ENCODE peak calls at places on chromosome 6, in nine cellular contexts. H is HCT116, R is suprapubic skin, E is vagina, M is SK-N-SH, P is K562, U is Panc1, Z is HL-60, I is spleen. Y is an unnamed sample.

GRCh38 chr6:122712093-122712863 is 67.2 kb upstream of the FABP7 start:
- DNase-seq in H (no peak), R (no peak), E (no peak), M (no peak), P (peak), U (no peak), Z (no peak), I (no peak), Y (no peak)

GRCh38 chr6:36235309-36235708 is 34.6 kb upstream of the PNPLA1 start:
- DNase-seq in H (no peak), R (no peak), E (no peak), M (no peak), P (no peak), U (no peak), Z (no peak), I (no peak), Y (no peak)

GRCh38 chr6:131225127-131225526 is 89.9 kb downstream of the AKAP7 start:
- DNase-seq in H (no peak), R (no peak), E (no peak), M (no peak), P (no peak), U (no peak), Z (no peak), I (no peak), Y (no peak)

GRCh38 chr6:140590641-140591040 is 1216.2 kb upstream of the CITED2 start:
- DNase-seq in H (no peak), R (no peak), E (no peak), M (no peak), P (no peak), U (no peak), Z (no peak), I (no peak), Y (no peak)

GRCh38 chr6:161273356-161273751 is 507 bp downstream of the AGPAT4 start:
- DNase-seq in H (peak), R (no peak), E (no peak), M (peak), P (no peak), U (no peak), Z (no peak), I (no peak), Y (no peak)

GRCh38 chr6:115969930-115970273 is 90.8 kb downstream of the FRK start:
- DNase-seq in H (no peak), R (no peak), E (no peak), M (no peak), P (no peak), U (no peak), Z (no peak), I (no peak), Y (no peak)

GRCh38 chr6:144405173-144405572 is 120.0 kb downstream of the UTRN start:
- DNase-seq in H (no peak), R (no peak), E (no peak), M (no peak), P (no peak), U (no peak), Z (no peak), I (no peak), Y (no peak)

GRCh38 chr6:28496099-28496779 is 19.4 kb downstream of the GPX6 start:
- DNase-seq in H (peak), R (no peak), E (no peak), M (no peak), P (no peak), U (no peak), Z (no peak), I (no peak), Y (no peak)

GRCh38 chr6:100062621-100063020 is 68.6 kb upstream of the MCHR2 start:
- DNase-seq in H (no peak), R (no peak), E (no peak), M (no peak), P (no peak), U (no peak), Z (no peak), I (no peak), Y (no peak)

GRCh38 chr6:43629104-43629504 is at the start of gene GTPBP2:
- DNase-seq in H (peak), R (peak), E (peak), M (peak), P (peak), U (peak), Z (peak), I (peak), Y (peak)

GRCh38 chr6:38239719-38240451 is 399.8 kb downstream of the BTBD9 start:
- DNase-seq in H (no peak), R (no peak), E (no peak), M (no peak), P (no peak), U (no peak), Z (no peak), I (no peak), Y (no peak)

GRCh38 chr6:142935553-142936517 is 9.1 kb downstream of the HIVEP2 start:
- DNase-seq in H (no peak), R (no peak), E (no peak), M (no peak), P (no peak), U (no peak), Z (no peak), I (peak), Y (peak)

GRCh38 chr6:153231048-153231635 is 100.1 kb upstream of the RGS17 start:
- DNase-seq in H (peak), R (no peak), E (no peak), M (peak), P (no peak), U (peak), Z (peak), I (no peak), Y (no peak)

GRCh38 chr6:149660028-149660427 is 11.5 kb upstream of the KATNA1 start:
- DNase-seq in H (no peak), R (no peak), E (no peak), M (no peak), P (no peak), U (no peak), Z (no peak), I (no peak), Y (no peak)
- TF ChIP-seq POLR2AphosphoS5 in H (no peak), R (no peak), E (no peak), M (no peak), P (no peak), U (no peak), Z (no peak), I (no peak), Y (no peak)

GRCh38 chr6:137487947-137488735 is 6.1 kb downstream of the OLIG3 start:
- DNase-seq in H (no peak), R (no peak), E (no peak), M (peak), P (no peak), U (no peak), Z (no peak), I (no peak), Y (no peak)
- H3K4me3 ChIP-seq in H (no peak), R (peak), E (no peak), M (no peak), P (no peak), U (no peak), Z (peak), I (peak), Y (no peak)

GRCh38 chr6:16282370-16282769 is 44.0 kb downstream of the GMPR start:
- DNase-seq in H (no peak), R (no peak), E (no peak), M (no peak), P (no peak), U (no peak), Z (no peak), I (no peak), Y (no peak)
- H3K27ac ChIP-seq in H (no peak), R (no peak), E (no peak), M (no peak), P (no peak), U (no peak), Z (no peak), I (no peak), Y (no peak)

GRCh38 chr6:125519367-125519766 is 217.6 kb upstream of the HDDC2 start:
- DNase-seq in H (no peak), R (no peak), E (no peak), M (no peak), P (no peak), U (no peak), Z (no peak), I (no peak), Y (no peak)
- TF ChIP-seq POLR2AphosphoS5 in H (no peak), R (no peak), E (no peak), M (no peak), P (no peak), U (no peak), Z (no peak), I (no peak), Y (no peak)

GRCh38 chr6:2961971-2962370 is 9.4 kb downstream of the SERPINB6 start:
- DNase-seq in H (no peak), R (peak), E (no peak), M (no peak), P (peak), U (no peak), Z (no peak), I (no peak), Y (peak)
- H3K4me3 ChIP-seq in H (no peak), R (no peak), E (no peak), M (no peak), P (no peak), U (no peak), Z (no peak), I (peak), Y (no peak)

GRCh38 chr6:18028332-18028731 is 40.9 kb upstream of the KIF13A start:
- DNase-seq in H (no peak), R (no peak), E (no peak), M (no peak), P (no peak), U (no peak), Z (no peak), I (no peak), Y (no peak)
- H3K27ac ChIP-seq in H (no peak), R (peak), E (no peak), M (no peak), P (no peak), U (no peak), Z (no peak), I (no peak), Y (no peak)

DNA sequence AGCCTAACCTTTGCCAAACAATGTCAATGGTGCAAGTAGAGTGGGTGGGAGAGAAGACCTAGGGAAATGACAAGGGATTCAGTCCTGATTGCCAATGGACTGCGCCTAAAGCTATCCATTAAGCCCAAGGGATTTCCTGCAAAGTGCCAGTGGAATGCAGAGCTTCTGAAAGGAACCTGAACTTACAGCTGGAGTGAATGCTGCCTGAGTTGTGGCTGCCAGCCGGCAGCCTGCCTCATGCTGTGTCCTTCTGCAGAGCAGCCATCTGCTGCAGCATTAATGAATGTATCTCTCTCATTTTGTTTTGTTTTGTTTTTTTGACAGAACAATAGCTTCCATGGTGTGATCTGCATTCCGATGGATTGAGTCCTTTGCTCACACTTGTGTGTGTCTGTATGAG is 44.7 kb downstream of the SLC35F1 start:
- DNase-seq in H (no peak), R (no peak), E (no peak), M (no peak), P (no peak), U (no peak), Z (no peak), I (no peak), Y (peak)
- TF ChIP-seq POLR2AphosphoS5 in H (no peak), R (no peak), E (no peak), M (no peak), P (no peak), U (no peak), Z (no peak), I (no peak), Y (no peak)

GRCh38 chr6:31838968-31839367 is 11.4 kb downstream of the HSPA1B start:
- DNase-seq in H (no peak), R (no peak), E (no peak), M (no peak), P (no peak), U (no peak), Z (no peak), I (no peak), Y (no peak)
- H3K4me3 ChIP-seq in H (no peak), R (no peak), E (no peak), M (no peak), P (peak), U (peak), Z (peak), I (no peak), Y (peak)

GRCh38 chr6:22349051-22349450 is 52.2 kb upstream of the PRL start:
- DNase-seq in H (no peak), R (no peak), E (no peak), M (no peak), P (no peak), U (no peak), Z (no peak), I (no peak), Y (no peak)
- H3K27ac ChIP-seq in H (no peak), R (no peak), E (no peak), M (no peak), P (no peak), U (no peak), Z (no peak), I (no peak), Y (no peak)